ENCODE peak calls at places on chromosomes 7 and 10, in five cellular contexts. One of them, this sample, is unnamed.

GRCh38 chr7:116859323-116859722 is 3.1 kb upstream of the CAPZA2 start:
- DNase-seq in lower leg skin: no peak
- DNase-seq in kidney epithelial cell: peak; percentile 31
- DNase-seq in endodermal cell: no peak
- DNase-seq in A549: no peak
- DNase-seq in this sample: no peak

GRCh38 chr7:157120181-157120580 is 18.5 kb upstream of the UBE3C start:
- DNase-seq in lower leg skin: peak; percentile 70
- DNase-seq in kidney epithelial cell: no peak
- DNase-seq in endodermal cell: no peak
- DNase-seq in A549: no peak
- DNase-seq in this sample: no peak

GRCh38 chr7:101681170-101682007 is 52.3 kb upstream of the MYL10 start:
- DNase-seq in lower leg skin: no peak
- DNase-seq in kidney epithelial cell: peak; percentile 73
- DNase-seq in endodermal cell: no peak
- DNase-seq in A549: peak; percentile 89
- DNase-seq in this sample: no peak

GRCh38 chr7:24911213-24911603 is 68.8 kb downstream of the OSBPL3 start:
- DNase-seq in lower leg skin: no peak
- DNase-seq in kidney epithelial cell: no peak
- DNase-seq in endodermal cell: no peak
- DNase-seq in A549: no peak
- DNase-seq in this sample: no peak

GRCh38 chr10:129288940-129289468 is 178.0 kb upstream of the MGMT start:
- DNase-seq in lower leg skin: no peak
- DNase-seq in kidney epithelial cell: no peak
- DNase-seq in endodermal cell: no peak
- DNase-seq in A549: no peak
- DNase-seq in this sample: no peak

GRCh38 chr7:22350466-22351328 is 6.3 kb downstream of the RAPGEF5 start:
- DNase-seq in lower leg skin: no peak
- DNase-seq in kidney epithelial cell: no peak
- DNase-seq in endodermal cell: no peak
- DNase-seq in A549: no peak
- DNase-seq in this sample: no peak

GRCh38 chr7:6558837-6559236 is 7.6 kb upstream of the GRID2IP start:
- DNase-seq in lower leg skin: no peak
- DNase-seq in kidney epithelial cell: no peak
- DNase-seq in endodermal cell: peak; percentile 91
- DNase-seq in A549: peak; percentile 87
- DNase-seq in this sample: no peak

GRCh38 chr7:132130497-132130896 is 445.8 kb downstream of the PLXNA4 start:
- DNase-seq in lower leg skin: no peak
- DNase-seq in kidney epithelial cell: peak; percentile 56
- DNase-seq in endodermal cell: no peak
- DNase-seq in A549: no peak
- DNase-seq in this sample: no peak

GRCh38 chr7:92836489-92837213 is at the start of gene CDK6:
- DNase-seq in lower leg skin: peak; percentile 93
- DNase-seq in kidney epithelial cell: no peak
- DNase-seq in endodermal cell: peak; percentile 87
- DNase-seq in A549: peak; percentile 56
- DNase-seq in this sample: peak; percentile 82

GRCh38 chr7:1678571-1679325 is 8.7 kb downstream of the ELFN1 start:
- DNase-seq in lower leg skin: peak; percentile 70
- DNase-seq in kidney epithelial cell: no peak
- DNase-seq in endodermal cell: peak; percentile 29
- DNase-seq in A549: no peak
- DNase-seq in this sample: peak; percentile 7

GRCh38 chr7:28956608-28957063 is 1.5 kb downstream of the TRIL start:
- DNase-seq in lower leg skin: peak; percentile 92
- DNase-seq in kidney epithelial cell: peak; percentile 19
- DNase-seq in endodermal cell: peak; percentile 95
- DNase-seq in A549: peak; percentile 38
- DNase-seq in this sample: peak; percentile 82

GRCh38 chr7:25319707-25320106 is 91.4 kb upstream of the NPVF start:
- DNase-seq in lower leg skin: no peak
- DNase-seq in kidney epithelial cell: no peak
- DNase-seq in endodermal cell: no peak
- DNase-seq in A549: no peak
- DNase-seq in this sample: no peak

GRCh38 chr7:87548123-87548919 is 52.4 kb downstream of the ABCB1 start:
- DNase-seq in lower leg skin: no peak
- DNase-seq in kidney epithelial cell: no peak
- DNase-seq in endodermal cell: no peak
- DNase-seq in A549: no peak
- DNase-seq in this sample: no peak

GRCh38 chr7:129779602-129780256 is 168.2 kb downstream of the NRF1 start:
- DNase-seq in lower leg skin: peak; percentile 84
- DNase-seq in kidney epithelial cell: no peak
- DNase-seq in endodermal cell: no peak
- DNase-seq in A549: peak; percentile 92
- DNase-seq in this sample: peak; percentile 59

GRCh38 chr10:102863660-102864059 is 5.6 kb upstream of the AS3MT start:
- DNase-seq in lower leg skin: no peak
- DNase-seq in kidney epithelial cell: no peak
- DNase-seq in endodermal cell: no peak
- DNase-seq in A549: no peak
- DNase-seq in this sample: no peak

GRCh38 chr10:31549936-31550335 is 230.9 kb downstream of the ZEB1 start:
- DNase-seq in lower leg skin: no peak
- DNase-seq in kidney epithelial cell: no peak
- DNase-seq in endodermal cell: no peak
- DNase-seq in A549: no peak
- DNase-seq in this sample: no peak

GRCh38 chr7:103781409-103781808 is 208.0 kb downstream of the RELN start:
- DNase-seq in lower leg skin: no peak
- DNase-seq in kidney epithelial cell: no peak
- DNase-seq in endodermal cell: no peak
- DNase-seq in A549: no peak
- DNase-seq in this sample: no peak

GRCh38 chr10:73591935-73592699 is 975 bp upstream of the USP54 start:
- DNase-seq in lower leg skin: no peak
- DNase-seq in kidney epithelial cell: peak; percentile 63
- DNase-seq in endodermal cell: peak; percentile 93
- DNase-seq in A549: peak; percentile 74
- DNase-seq in this sample: peak; percentile 81

GRCh38 chr7:128883622-128884549 is 21.2 kb downstream of the ATP6V1F start:
- DNase-seq in lower leg skin: peak; percentile 97
- DNase-seq in kidney epithelial cell: no peak
- DNase-seq in endodermal cell: peak; percentile 97
- DNase-seq in A549: peak; percentile 93
- DNase-seq in this sample: peak; percentile 83

GRCh38 chr7:5774136-5774535 is 7.3 kb downstream of the RNF216 start:
- DNase-seq in lower leg skin: no peak
- DNase-seq in kidney epithelial cell: no peak
- DNase-seq in endodermal cell: no peak
- DNase-seq in A549: no peak
- DNase-seq in this sample: no peak

GRCh38 chr10:129063877-129064276 is 403.2 kb upstream of the MGMT start:
- DNase-seq in lower leg skin: no peak
- DNase-seq in kidney epithelial cell: no peak
- DNase-seq in endodermal cell: no peak
- DNase-seq in A549: no peak
- DNase-seq in this sample: no peak

GRCh38 chr7:93165447-93165846 is 17.3 kb upstream of the SAMD9L start:
- DNase-seq in lower leg skin: no peak
- DNase-seq in kidney epithelial cell: no peak
- DNase-seq in endodermal cell: no peak
- DNase-seq in A549: no peak
- DNase-seq in this sample: no peak

GRCh38 chr7:36847946-36848345 is 123.7 kb upstream of the AOAH start:
- DNase-seq in lower leg skin: no peak
- DNase-seq in kidney epithelial cell: no peak
- DNase-seq in endodermal cell: no peak
- DNase-seq in A549: no peak
- DNase-seq in this sample: no peak

GRCh38 chr7:36852931-36853330 is 128.6 kb upstream of the AOAH start:
- DNase-seq in lower leg skin: no peak
- DNase-seq in kidney epithelial cell: no peak
- DNase-seq in endodermal cell: no peak
- DNase-seq in A549: no peak
- DNase-seq in this sample: no peak

GRCh38 chr7:36854652-36855051 is 130.4 kb upstream of the AOAH start:
- DNase-seq in lower leg skin: no peak
- DNase-seq in kidney epithelial cell: no peak
- DNase-seq in endodermal cell: no peak
- DNase-seq in A549: no peak
- DNase-seq in this sample: no peak

GRCh38 chr7:36852017-36852416 is 127.7 kb upstream of the AOAH start:
- DNase-seq in lower leg skin: no peak
- DNase-seq in kidney epithelial cell: no peak
- DNase-seq in endodermal cell: no peak
- DNase-seq in A549: no peak
- DNase-seq in this sample: no peak

GRCh38 chr7:36851382-36851781 is 127.1 kb upstream of the AOAH start:
- DNase-seq in lower leg skin: no peak
- DNase-seq in kidney epithelial cell: no peak
- DNase-seq in endodermal cell: no peak
- DNase-seq in A549: no peak
- DNase-seq in this sample: no peak
- TF ChIP-seq CTCF in lower leg skin: no peak
- TF ChIP-seq CTCF in kidney epithelial cell: no peak
- TF ChIP-seq CTCF in endodermal cell: no peak
- TF ChIP-seq CTCF in A549: no peak
- TF ChIP-seq CTCF in this sample: no peak

DNA sequence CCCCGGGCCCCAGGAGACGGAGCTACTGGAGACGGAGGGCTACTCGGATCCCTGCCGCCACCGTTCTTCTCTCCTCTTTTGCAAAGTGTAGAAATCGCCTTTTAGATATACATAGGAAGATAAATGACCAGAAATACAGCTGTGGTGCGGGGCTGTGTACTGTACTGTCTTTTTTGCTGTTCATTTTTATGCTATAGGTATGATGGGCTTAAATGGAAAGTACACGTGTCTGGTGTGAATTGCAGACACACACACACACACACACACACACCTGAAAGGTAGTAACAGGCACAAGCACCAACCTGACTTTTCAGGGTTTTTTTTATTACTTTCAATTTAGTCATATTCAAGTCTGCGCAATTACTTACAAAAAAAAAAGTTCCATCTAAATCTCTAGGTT is 834 bp downstream of the PTPRZ1 start:
- DNase-seq in lower leg skin: no peak
- DNase-seq in kidney epithelial cell: no peak
- DNase-seq in endodermal cell: no peak
- DNase-seq in A549: no peak
- DNase-seq in this sample: no peak
- H3K4me3 ChIP-seq in lower leg skin: peak overlapping the region; percentile 42
- H3K4me3 ChIP-seq in kidney epithelial cell: peak overlapping the region; percentile 50
- H3K4me3 ChIP-seq in endodermal cell: peak overlapping the region; percentile 92
- H3K4me3 ChIP-seq in A549: peak overlapping the region; percentile 49
- H3K4me3 ChIP-seq in this sample: no peak overlapping the region

GRCh38 chr10:108112218-108112617 is 947.7 kb upstream of the SORCS1 start:
- DNase-seq in lower leg skin: no peak
- DNase-seq in kidney epithelial cell: no peak
- DNase-seq in endodermal cell: no peak
- DNase-seq in A549: no peak
- DNase-seq in this sample: no peak
- TF ChIP-seq CTCF in lower leg skin: no peak
- TF ChIP-seq CTCF in kidney epithelial cell: peak; percentile 29
- TF ChIP-seq CTCF in endodermal cell: peak; percentile 74
- TF ChIP-seq CTCF in A549: no peak
- TF ChIP-seq CTCF in this sample: no peak

DNA sequence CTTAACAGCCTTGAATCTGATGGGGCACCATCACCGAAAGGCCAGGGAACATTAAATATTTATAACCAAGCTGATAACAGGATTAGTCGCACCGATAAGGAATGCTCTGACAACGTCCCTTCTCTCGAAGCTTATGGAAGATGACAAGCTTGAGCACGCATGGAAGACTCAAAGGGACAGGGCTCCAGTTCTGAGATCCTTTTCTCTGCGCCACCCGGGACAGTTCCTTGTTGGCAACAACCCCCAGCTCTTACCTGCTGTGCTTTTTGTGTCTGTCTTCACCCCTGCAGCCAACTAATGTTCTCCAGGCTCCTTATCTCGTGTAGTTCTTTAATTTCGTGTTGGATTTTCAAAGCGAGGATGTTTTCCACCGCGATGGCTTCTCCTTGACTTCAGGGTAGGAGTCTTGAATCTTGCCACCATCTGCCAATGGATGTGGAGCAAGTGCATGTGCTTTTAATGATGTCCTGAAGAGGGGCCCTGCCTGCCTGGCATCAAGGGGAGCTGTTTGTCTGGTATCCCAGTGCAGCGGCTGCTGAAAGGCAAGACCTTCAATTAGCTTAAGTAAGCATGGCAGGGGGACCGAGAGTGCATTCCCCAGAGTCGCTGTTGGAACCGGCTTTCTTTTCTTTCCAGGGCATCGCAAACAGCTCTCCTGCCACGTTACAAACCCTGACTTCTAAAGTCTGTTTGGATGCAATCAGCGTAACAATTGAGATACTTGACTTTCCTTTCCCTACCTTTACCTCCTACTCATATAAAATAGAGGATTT is 394 bp upstream of the FERD3L start:
- DNase-seq in lower leg skin: no peak
- DNase-seq in kidney epithelial cell: no peak
- DNase-seq in endodermal cell: peak; percentile 72
- DNase-seq in A549: no peak
- DNase-seq in this sample: no peak
- H3K4me3 ChIP-seq in lower leg skin: no peak overlapping the region
- H3K4me3 ChIP-seq in kidney epithelial cell: no peak overlapping the region
- H3K4me3 ChIP-seq in endodermal cell: peak overlapping the region; percentile 75
- H3K4me3 ChIP-seq in A549: no peak overlapping the region
- H3K4me3 ChIP-seq in this sample: no peak overlapping the region

GRCh38 chr7:119223930-119224329 is 999.4 kb downstream of the ANKRD7 start:
- DNase-seq in lower leg skin: no peak
- DNase-seq in kidney epithelial cell: no peak
- DNase-seq in endodermal cell: no peak
- DNase-seq in A549: no peak
- DNase-seq in this sample: no peak
- TF ChIP-seq CTCF in lower leg skin: no peak
- TF ChIP-seq CTCF in kidney epithelial cell: no peak
- TF ChIP-seq CTCF in endodermal cell: no peak
- TF ChIP-seq CTCF in A549: no peak
- TF ChIP-seq CTCF in this sample: no peak

GRCh38 chr10:1932617-1933016 is 195.3 kb upstream of the ADARB2 start:
- DNase-seq in lower leg skin: no peak
- DNase-seq in kidney epithelial cell: no peak
- DNase-seq in endodermal cell: no peak
- DNase-seq in A549: no peak
- DNase-seq in this sample: no peak
- H3K4me3 ChIP-seq in lower leg skin: no peak overlapping the region
- H3K4me3 ChIP-seq in kidney epithelial cell: no peak overlapping the region
- H3K4me3 ChIP-seq in endodermal cell: no peak overlapping the region
- H3K4me3 ChIP-seq in A549: no peak overlapping the region
- H3K4me3 ChIP-seq in this sample: no peak overlapping the region

GRCh38 chr10:25097669-25098411 is 77.0 kb upstream of the GPR158 start:
- DNase-seq in lower leg skin: no peak
- DNase-seq in kidney epithelial cell: no peak
- DNase-seq in endodermal cell: no peak
- DNase-seq in A549: no peak
- DNase-seq in this sample: no peak
- TF ChIP-seq CTCF in lower leg skin: no peak
- TF ChIP-seq CTCF in kidney epithelial cell: no peak
- TF ChIP-seq CTCF in endodermal cell: peak; percentile 29
- TF ChIP-seq CTCF in A549: no peak
- TF ChIP-seq CTCF in this sample: no peak